ENCODE peak calls at places on chromosomes 11 and 22, in nine cellular contexts. S is nephron progenitor cell, B is foreskin fibroblast, X is neural crest cell, C is thoracic aorta, J is bronchial epithelial cell, R is MCF 10A, U is choroid plexus epithelial cell, O is H9. Y is an unnamed sample.
A peak's percentile ranks its signal among the peaks of the same experiment; 100 is the strongest.

GRCh38 chr22:32776397-32776796 is 25.1 kb upstream of the TIMP3 start:
- DNase-seq in O (no peak), X (no peak), J (no peak), C (no peak), U (no peak), R (no peak), S (no peak), B (no peak), Y (no peak)

GRCh38 chr11:1198766-1199688 is 23.8 kb upstream of the MUC5B start:
- DNase-seq in B (no peak), O (peak; percentile 27), S (no peak), U (no peak), X (no peak), C (no peak), R (no peak), J (no peak), Y (no peak)

GRCh38 chr22:33000342-33001280 is 57.6 kb downstream of the SYN3 start:
- DNase-seq in J (no peak), U (peak; percentile 63), X (peak; percentile 81), B (no peak), R (peak; percentile 65), O (peak; percentile 88), S (peak; percentile 85), C (no peak), Y (peak; percentile 32)

GRCh38 chr11:27904358-27905055 is 203.4 kb downstream of the KIF18A start:
- DNase-seq in C (no peak), O (no peak), U (no peak), B (peak; percentile 80), X (no peak), S (no peak), R (peak; percentile 30), J (peak; percentile 84), Y (no peak)

GRCh38 chr22:50633771-50634170 is 5.8 kb upstream of the ARSA start:
- DNase-seq in S (no peak), R (no peak), O (no peak), C (no peak), U (no peak), X (no peak), J (no peak), B (no peak), Y (no peak)

GRCh38 chr11:122170815-122171475 is 54.9 kb upstream of the BLID start:
- DNase-seq in J (peak; percentile 97), O (no peak), S (no peak), R (peak; percentile 73), X (no peak), C (no peak), B (peak; percentile 94), U (peak; percentile 56), Y (no peak)

GRCh38 chr11:111359223-111360149 is 19.6 kb downstream of the POU2AF1 start:
- DNase-seq in X (no peak), C (no peak), B (no peak), U (no peak), J (peak; percentile 49), R (no peak), S (no peak), O (no peak), Y (no peak)

GRCh38 chr11:44338031-44338430 is 28.1 kb upstream of the ALX4 start:
- DNase-seq in U (no peak), J (no peak), X (no peak), O (no peak), R (no peak), B (no peak), C (no peak), S (no peak), Y (no peak)

GRCh38 chr11:78800089-78800690 is 225.5 kb upstream of the NARS2 start:
- DNase-seq in S (no peak), R (no peak), C (no peak), B (no peak), U (no peak), O (no peak), X (no peak), J (no peak), Y (no peak)

GRCh38 chr11:126490261-126490660 is 134.8 kb downstream of the ST3GAL4 start:
- DNase-seq in B (no peak), O (no peak), U (no peak), R (no peak), S (no peak), X (no peak), C (no peak), J (no peak), Y (no peak)

GRCh38 chr11:121560251-121560650 is 107.5 kb upstream of the SORL1-AS1 start:
- DNase-seq in J (no peak), B (no peak), S (no peak), R (no peak), C (no peak), U (no peak), O (no peak), X (no peak), Y (no peak)

GRCh38 chr11:110972640-110973039 is 260.4 kb upstream of the ARHGAP20 start:
- DNase-seq in O (no peak), U (peak; percentile 96), B (peak; percentile 79), R (peak; percentile 80), C (no peak), S (no peak), X (no peak), J (peak; percentile 62), Y (peak; percentile 26)

GRCh38 chr22:29040385-29041275 is 21.0 kb downstream of the C22orf31 start:
- DNase-seq in C (no peak), B (peak; percentile 79), R (peak; percentile 78), O (peak; percentile 62), S (peak; percentile 68), X (peak; percentile 74), U (peak; percentile 95), J (peak; percentile 69), Y (no peak)

GRCh38 chr22:27504360-27504759 is 297.2 kb downstream of the MN1 start:
- DNase-seq in C (no peak), X (no peak), B (no peak), J (no peak), R (no peak), S (peak; percentile 38), O (no peak), U (no peak), Y (no peak)

DNA sequence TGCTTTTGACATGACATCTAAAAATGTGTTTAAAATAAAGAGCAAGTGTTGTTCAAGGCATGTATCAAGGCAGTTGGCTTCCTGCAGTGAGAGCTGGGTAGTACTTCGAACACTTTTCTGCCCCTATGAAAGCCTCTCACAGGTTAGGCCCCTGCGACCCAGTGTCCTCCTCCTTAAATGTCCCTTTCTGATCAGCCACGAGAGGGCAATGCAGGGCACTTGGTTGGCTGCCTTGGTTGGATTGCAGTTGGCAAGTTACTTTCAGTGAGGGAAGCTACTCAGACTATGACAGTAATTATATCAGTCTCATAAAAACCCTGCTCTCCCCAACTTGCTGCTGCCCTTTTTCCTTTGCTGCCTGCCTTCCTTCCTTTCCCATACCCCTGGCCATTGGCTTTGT is 743.8 kb downstream of the NTM start:
- DNase-seq in S (peak; percentile 50), J (peak; percentile 35), X (peak; percentile 26), C (no peak), B (no peak), U (peak; percentile 23), O (peak; percentile 77), R (no peak), Y (no peak)
- TF ChIP-seq CTCF in S (peak; percentile 60), J (peak; percentile 64), X (peak; percentile 59), C (no peak), B (peak; percentile 15), U (peak; percentile 40), O (peak; percentile 76), R (no peak), Y (no peak)

GRCh38 chr11:32891657-32892354 is 805 bp upstream of the QSER1 start:
- DNase-seq in J (peak; percentile 17), X (no peak), O (no peak), B (no peak), C (no peak), S (no peak), R (peak; percentile 35), U (peak; percentile 23), Y (no peak)

GRCh38 chr11:32895471-32895870 is 2.9 kb downstream of the QSER1 start:
- DNase-seq in X (no peak), C (no peak), S (no peak), U (no peak), O (no peak), R (no peak), B (no peak), J (no peak), Y (no peak)

GRCh38 chr11:32892355-32893090 is at the start of gene QSER1:
- DNase-seq in O (peak; percentile 76), R (peak; percentile 60), C (peak; percentile 4), X (peak; percentile 56), B (peak; percentile 51), U (peak; percentile 48), S (peak; percentile 78), J (peak; percentile 22), Y (no peak)

GRCh38 chr11:32893947-32894827 is 1.6 kb downstream of the QSER1 start:
- DNase-seq in S (peak; percentile 14), B (peak; percentile 62), R (peak; percentile 90), C (no peak), J (peak; percentile 94), U (peak; percentile 90), X (no peak), O (peak; percentile 62), Y (no peak)

GRCh38 chr11:32893091-32893946 is 708 bp downstream of the QSER1 start:
- DNase-seq in B (peak; percentile 26), J (no peak), S (peak; percentile 81), R (peak; percentile 39), C (no peak), X (peak; percentile 67), U (peak; percentile 51), O (peak; percentile 68), Y (no peak)
- TF ChIP-seq CTCF in B (no peak), J (peak; percentile 76), S (peak; percentile 38), R (peak; percentile 39), C (peak; percentile 31), X (peak; percentile 67), U (peak; percentile 50), O (peak; percentile 68), Y (no peak)

DNA sequence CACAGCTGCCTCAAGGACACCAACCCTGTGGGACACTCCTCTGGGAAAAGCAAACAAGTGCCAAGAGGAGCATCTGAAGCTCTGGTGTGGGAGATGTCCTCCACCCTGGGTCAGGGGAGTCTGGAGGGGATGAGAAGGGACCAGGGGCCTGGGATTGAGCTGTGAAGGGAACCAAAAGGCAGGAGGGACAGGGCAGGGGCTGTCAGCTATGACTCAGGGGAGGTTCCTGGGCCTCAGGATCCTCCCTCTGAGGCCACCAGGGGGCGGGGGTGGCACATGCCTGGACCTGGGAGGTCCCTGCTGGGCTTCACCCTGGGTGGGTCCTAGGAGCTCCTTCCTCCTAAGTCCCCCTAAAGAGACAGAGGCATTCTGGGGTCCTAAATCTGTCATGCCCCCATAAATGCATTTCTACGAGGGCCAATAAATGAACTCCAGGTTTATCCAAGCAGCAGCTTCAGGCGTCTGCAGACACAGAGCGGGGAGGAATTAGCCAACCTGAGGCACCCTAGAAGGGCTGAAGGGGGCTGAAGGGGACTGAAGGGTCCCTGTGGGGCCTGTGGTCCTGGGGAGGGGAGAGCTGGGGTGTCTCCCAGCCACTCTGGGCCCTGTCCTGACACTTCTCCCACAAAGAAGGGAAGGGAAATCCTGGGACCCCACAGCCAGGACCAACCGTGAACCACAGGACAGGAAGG is 31.9 kb upstream of the IGLL5 start:
- DNase-seq in J (no peak), C (no peak), O (peak; percentile 69), U (peak; percentile 7), R (peak; percentile 34), S (peak; percentile 70), X (peak; percentile 25), B (peak; percentile 3), Y (no peak)
- TF ChIP-seq CTCF in J (peak; percentile 53), C (no peak), O (peak; percentile 75), U (peak; percentile 49), R (peak; percentile 36), S (peak; percentile 65), X (peak; percentile 55), B (peak; percentile 52), Y (no peak)

GRCh38 chr22:36323182-36323854 is 64.4 kb downstream of the MYH9 start:
- DNase-seq in U (peak; percentile 82), O (no peak), J (no peak), S (no peak), B (peak; percentile 37), X (no peak), C (peak; percentile 79), R (no peak), Y (no peak)
- TF ChIP-seq CTCF in U (no peak), O (no peak), J (no peak), S (no peak), B (no peak), X (no peak), C (peak; percentile 27), R (no peak), Y (no peak)